ENCODE peak calls at places on chromosomes 6 and 20, in four cellular contexts. One of them, this sample, is unnamed.

GRCh38 chr20:52035977-52036376 is 155.6 kb downstream of the ZFP64 start:
- DNase-seq in stomach: peak; percentile 39
- DNase-seq in K562: no peak
- DNase-seq in heart left ventricle: peak; percentile 24
- DNase-seq in this sample: no peak

GRCh38 chr6:53986721-53987526 is 124.3 kb upstream of the MLIP start:
- DNase-seq in K562: no peak
- DNase-seq in heart left ventricle: no peak
- DNase-seq in stomach: no peak
- DNase-seq in this sample: no peak

GRCh38 chr20:3685341-3685740 is 3.5 kb upstream of the ADAM33 start:
- DNase-seq in K562: no peak
- DNase-seq in heart left ventricle: no peak
- DNase-seq in stomach: no peak
- DNase-seq in this sample: no peak

GRCh38 chr20:51529027-51529749 is 13.3 kb downstream of the NFATC2 start:
- DNase-seq in heart left ventricle: no peak
- DNase-seq in stomach: no peak
- DNase-seq in K562: peak; percentile 71
- DNase-seq in this sample: no peak

GRCh38 chr6:137933696-137934095 is 66.6 kb downstream of the TNFAIP3 start:
- DNase-seq in stomach: no peak
- DNase-seq in heart left ventricle: peak; percentile 48
- DNase-seq in K562: no peak
- DNase-seq in this sample: peak; percentile 38

GRCh38 chr6:53107091-53107490 is 41.5 kb downstream of the GCM1 start:
- DNase-seq in stomach: no peak
- DNase-seq in heart left ventricle: no peak
- DNase-seq in K562: no peak
- DNase-seq in this sample: no peak

GRCh38 chr20:22582386-22582959 is 1.9 kb downstream of the FOXA2 start:
- DNase-seq in stomach: peak; percentile 40
- DNase-seq in K562: no peak
- DNase-seq in heart left ventricle: no peak
- DNase-seq in this sample: no peak

GRCh38 chr20:3239867-3240775 is 1.1 kb upstream of the SLC4A11 start:
- DNase-seq in stomach: no peak
- DNase-seq in K562: no peak
- DNase-seq in heart left ventricle: no peak
- DNase-seq in this sample: no peak

GRCh38 chr6:166008441-166009369 is 158.9 kb downstream of the TBXT start:
- DNase-seq in stomach: no peak
- DNase-seq in K562: no peak
- DNase-seq in heart left ventricle: no peak
- DNase-seq in this sample: peak; percentile 59

GRCh38 chr6:3729603-3730344 is 21.7 kb downstream of the PXDC1 start:
- DNase-seq in stomach: no peak
- DNase-seq in heart left ventricle: no peak
- DNase-seq in K562: no peak
- DNase-seq in this sample: no peak

GRCh38 chr6:10404799-10405524 is 9.9 kb downstream of the TFAP2A start:
- DNase-seq in stomach: no peak
- DNase-seq in heart left ventricle: no peak
- DNase-seq in K562: peak; percentile 61
- DNase-seq in this sample: no peak

GRCh38 chr20:48742912-48743680 is 84.7 kb downstream of the PREX1 start:
- DNase-seq in stomach: no peak
- DNase-seq in K562: no peak
- DNase-seq in heart left ventricle: no peak
- DNase-seq in this sample: no peak

GRCh38 chr6:30885999-30886896 is 1.9 kb downstream of the DDR1 start:
- DNase-seq in stomach: peak; percentile 49
- DNase-seq in K562: peak; percentile 82
- DNase-seq in heart left ventricle: peak; percentile 66
- DNase-seq in this sample: peak; percentile 95

GRCh38 chr20:53926428-53927028 is 143.9 kb downstream of the BCAS1 start:
- DNase-seq in stomach: peak; percentile 45
- DNase-seq in heart left ventricle: no peak
- DNase-seq in K562: peak; percentile 44
- DNase-seq in this sample: peak; percentile 21

GRCh38 chr20:49916146-49917002 is 1.0 kb upstream of the SPATA2 start:
- DNase-seq in heart left ventricle: no peak
- DNase-seq in stomach: peak; percentile 48
- DNase-seq in K562: peak; percentile 85
- DNase-seq in this sample: no peak

GRCh38 chr20:12053348-12053747 is 135.7 kb downstream of the BTBD3 start:
- DNase-seq in heart left ventricle: no peak
- DNase-seq in stomach: no peak
- DNase-seq in K562: no peak
- DNase-seq in this sample: no peak

GRCh38 chr6:23174781-23175361 is 605.5 kb downstream of the HDGFL1 start:
- DNase-seq in heart left ventricle: no peak
- DNase-seq in K562: no peak
- DNase-seq in stomach: no peak
- DNase-seq in this sample: no peak

GRCh38 chr6:148509789-148510581 is 167.3 kb downstream of the SASH1 start:
- DNase-seq in stomach: no peak
- DNase-seq in K562: no peak
- DNase-seq in heart left ventricle: peak; percentile 74
- DNase-seq in this sample: no peak

GRCh38 chr20:58668901-58669286 is 17.8 kb downstream of the STX16 start:
- DNase-seq in K562: no peak
- DNase-seq in heart left ventricle: no peak
- DNase-seq in stomach: no peak
- DNase-seq in this sample: no peak

GRCh38 chr6:137405806-137406205 is 88.4 kb downstream of the OLIG3 start:
- DNase-seq in stomach: no peak
- DNase-seq in K562: no peak
- DNase-seq in heart left ventricle: no peak
- DNase-seq in this sample: no peak

GRCh38 chr6:127471379-127472255 is 12.4 kb upstream of the KIAA0408 start:
- DNase-seq in heart left ventricle: no peak
- DNase-seq in stomach: no peak
- DNase-seq in K562: no peak
- DNase-seq in this sample: no peak

GRCh38 chr6:154343473-154344308 is 12.9 kb downstream of the IPCEF1 start:
- DNase-seq in stomach: peak; percentile 81
- DNase-seq in heart left ventricle: peak; percentile 42
- DNase-seq in K562: peak; percentile 72
- DNase-seq in this sample: peak; percentile 57

GRCh38 chr6:17101422-17102257 is at the start of gene STMND1:
- DNase-seq in K562: no peak
- DNase-seq in heart left ventricle: peak; percentile 42
- DNase-seq in stomach: peak; percentile 59
- DNase-seq in this sample: peak; percentile 26

GRCh38 chr6:158452191-158452590 is 107.7 kb upstream of the TMEM181 start:
- DNase-seq in stomach: no peak
- DNase-seq in K562: no peak
- DNase-seq in heart left ventricle: no peak
- DNase-seq in this sample: no peak

GRCh38 chr20:57958050-57958420 is 248.2 kb upstream of the PMEPA1 start:
- DNase-seq in K562: no peak
- DNase-seq in heart left ventricle: no peak
- DNase-seq in stomach: no peak
- DNase-seq in this sample: no peak

GRCh38 chr6:30196376-30196775 is 16.8 kb downstream of the TRIM26 start:
- DNase-seq in K562: no peak
- DNase-seq in heart left ventricle: no peak
- DNase-seq in stomach: no peak
- DNase-seq in this sample: no peak

GRCh38 chr6:35170166-35170565 is 29.0 kb upstream of the TCP11 start:
- DNase-seq in heart left ventricle: no peak
- DNase-seq in K562: no peak
- DNase-seq in stomach: no peak
- DNase-seq in this sample: no peak

GRCh38 chr20:41900292-41900691 is 282.1 kb upstream of the CHD6 start:
- DNase-seq in heart left ventricle: no peak
- DNase-seq in K562: no peak
- DNase-seq in stomach: no peak
- DNase-seq in this sample: no peak

GRCh38 chr6:161523367-161523766 is 249.5 kb upstream of the AGPAT4 start:
- DNase-seq in K562: no peak
- DNase-seq in heart left ventricle: no peak
- DNase-seq in stomach: no peak
- DNase-seq in this sample: no peak

GRCh38 chr20:35306931-35307517 is 14.8 kb upstream of the FAM83C start:
- DNase-seq in stomach: peak; percentile 63
- DNase-seq in heart left ventricle: peak; percentile 51
- DNase-seq in K562: peak; percentile 74
- DNase-seq in this sample: peak; percentile 59

GRCh38 chr6:130933712-130934200 is 106.5 kb downstream of the SMLR1 start:
- DNase-seq in heart left ventricle: no peak
- DNase-seq in stomach: no peak
- DNase-seq in K562: no peak
- DNase-seq in this sample: no peak

GRCh38 chr6:100851819-100852218 is 29.3 kb downstream of the ASCC3 start:
- DNase-seq in K562: no peak
- DNase-seq in heart left ventricle: no peak
- DNase-seq in stomach: no peak
- DNase-seq in this sample: no peak

GRCh38 chr6:85751374-85752055 is 108.8 kb upstream of the SYNCRIP start:
- DNase-seq in heart left ventricle: no peak
- DNase-seq in stomach: no peak
- DNase-seq in K562: no peak
- DNase-seq in this sample: no peak

GRCh38 chr6:79874531-79875132 is 72.7 kb downstream of the ELOVL4 start:
- DNase-seq in K562: no peak
- DNase-seq in stomach: no peak
- DNase-seq in heart left ventricle: no peak
- DNase-seq in this sample: no peak

GRCh38 chr20:1815502-1816085 is 79.6 kb upstream of the SIRPA start:
- DNase-seq in heart left ventricle: no peak
- DNase-seq in stomach: no peak
- DNase-seq in K562: no peak
- DNase-seq in this sample: peak; percentile 9

GRCh38 chr20:62499758-62500236 is 24.0 kb upstream of the GATA5 start:
- DNase-seq in K562: no peak
- DNase-seq in heart left ventricle: no peak
- DNase-seq in stomach: no peak
- DNase-seq in this sample: no peak

GRCh38 chr20:62502496-62503095 is 26.8 kb upstream of the GATA5 start:
- DNase-seq in K562: no peak
- DNase-seq in stomach: no peak
- DNase-seq in heart left ventricle: no peak
- DNase-seq in this sample: no peak

GRCh38 chr20:62503414-62504178 is 27.8 kb upstream of the GATA5 start:
- DNase-seq in K562: peak; percentile 66
- DNase-seq in stomach: no peak
- DNase-seq in heart left ventricle: no peak
- DNase-seq in this sample: no peak

GRCh38 chr20:62500237-62500864 is 24.6 kb upstream of the GATA5 start:
- DNase-seq in heart left ventricle: peak; percentile 86
- DNase-seq in K562: peak; percentile 82
- DNase-seq in stomach: peak; percentile 85
- DNase-seq in this sample: peak; percentile 74

DNA sequence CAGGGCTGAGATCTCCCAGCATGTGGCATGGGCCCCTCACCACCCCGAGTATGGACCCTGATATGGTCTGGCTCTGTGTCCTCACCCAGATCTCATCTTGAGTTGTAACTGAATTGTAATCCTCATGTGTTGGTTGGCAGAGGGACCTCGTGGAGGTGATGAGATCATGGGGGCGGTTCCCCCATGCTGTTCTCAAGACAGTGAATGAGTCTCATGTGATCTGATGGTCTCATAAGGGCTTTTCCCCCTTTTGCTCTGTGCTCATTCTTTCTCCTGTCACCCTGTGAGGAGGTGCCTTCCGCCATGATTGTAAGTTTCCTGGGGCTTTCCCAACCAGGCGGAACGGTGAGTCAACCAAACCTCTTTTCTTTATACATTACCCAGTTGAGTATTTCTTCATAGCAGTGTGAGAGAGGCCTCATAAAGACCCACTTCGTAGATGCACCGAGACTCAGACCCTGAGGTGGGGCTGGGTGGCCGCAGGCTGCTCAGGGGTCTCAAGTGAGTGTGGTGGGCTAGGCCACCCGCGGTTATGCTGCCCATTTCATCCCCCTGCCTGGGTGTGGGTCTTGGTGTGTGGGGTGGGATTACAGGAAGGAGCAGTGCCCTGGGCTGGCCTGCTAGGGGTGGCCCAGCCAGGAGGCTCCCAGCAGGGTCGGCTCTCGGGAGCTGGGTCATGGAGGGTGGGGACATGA is 26.2 kb upstream of the GATA5 start:
- DNase-seq in heart left ventricle: no peak
- DNase-seq in K562: peak; percentile 37
- DNase-seq in stomach: no peak
- DNase-seq in this sample: no peak
- TF ChIP-seq POLR2A in heart left ventricle: no peak
- TF ChIP-seq POLR2A in K562: no peak
- TF ChIP-seq POLR2A in stomach: no peak
- TF ChIP-seq POLR2A in this sample: no peak

GRCh38 chr6:151478670-151479069 is 15.1 kb upstream of the CCDC170 start:
- DNase-seq in stomach: no peak
- DNase-seq in heart left ventricle: no peak
- DNase-seq in K562: no peak
- DNase-seq in this sample: no peak

GRCh38 chr6:151482290-151482689 is 11.5 kb upstream of the CCDC170 start:
- DNase-seq in stomach: no peak
- DNase-seq in K562: no peak
- DNase-seq in heart left ventricle: no peak
- DNase-seq in this sample: no peak

GRCh38 chr6:151481752-151482151 is 12.1 kb upstream of the CCDC170 start:
- DNase-seq in K562: no peak
- DNase-seq in stomach: no peak
- DNase-seq in heart left ventricle: no peak
- DNase-seq in this sample: no peak

GRCh38 chr6:151475653-151476523 is 17.9 kb upstream of the CCDC170 start:
- DNase-seq in heart left ventricle: peak; percentile 30
- DNase-seq in K562: peak; percentile 70
- DNase-seq in stomach: peak; percentile 38
- DNase-seq in this sample: peak; percentile 71

GRCh38 chr6:151477726-151478125 is 16.1 kb upstream of the CCDC170 start:
- DNase-seq in K562: no peak
- DNase-seq in stomach: no peak
- DNase-seq in heart left ventricle: no peak
- DNase-seq in this sample: no peak
- H3K4me1 ChIP-seq in K562: no peaks in the 10 kb centered on the region
- H3K4me1 ChIP-seq in stomach: no peaks in the 10 kb centered on the region
- H3K4me1 ChIP-seq in heart left ventricle: peaks cover 13% of the 10 kb centered on the region
- H3K4me1 ChIP-seq in this sample: peaks cover 13% of the 10 kb centered on the region

GRCh38 chr6:67888886-67889681 is 746.0 kb upstream of the ADGRB3 start:
- DNase-seq in K562: peak; percentile 97
- DNase-seq in stomach: no peak
- DNase-seq in heart left ventricle: no peak
- DNase-seq in this sample: no peak
- TF ChIP-seq POLR2A in K562: peak; percentile 98
- TF ChIP-seq POLR2A in stomach: no peak
- TF ChIP-seq POLR2A in heart left ventricle: no peak
- TF ChIP-seq POLR2A in this sample: no peak

DNA sequence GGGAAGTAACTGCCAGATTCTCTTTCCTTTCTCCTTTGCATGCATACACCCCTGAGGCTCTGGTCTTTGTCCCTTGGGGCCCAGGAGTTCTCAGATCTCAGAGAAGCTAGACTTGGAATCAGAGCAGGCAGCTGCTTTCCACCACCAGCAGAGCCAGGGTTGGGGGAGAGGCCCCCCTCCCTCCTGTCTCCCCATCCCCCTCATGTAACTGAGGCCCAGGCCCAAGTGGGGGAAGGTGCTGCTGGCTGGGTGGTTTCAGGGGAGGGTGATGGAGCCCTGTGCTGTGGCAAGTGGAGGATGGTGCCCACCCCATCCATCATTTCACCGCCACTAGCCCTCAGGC is 16.4 kb downstream of the FOXP4 start:
- DNase-seq in K562: no peak
- DNase-seq in stomach: no peak
- DNase-seq in heart left ventricle: no peak
- DNase-seq in this sample: no peak
- H3K4me1 ChIP-seq in K562: peaks cover 9% of the 10 kb centered on the region
- H3K4me1 ChIP-seq in stomach: peaks cover 33% of the 10 kb centered on the region
- H3K4me1 ChIP-seq in heart left ventricle: peaks cover 24% of the 10 kb centered on the region
- H3K4me1 ChIP-seq in this sample: peaks cover 15% of the 10 kb centered on the region